ENCODE peak calls at places on chromosomes 13 and 19, in five cellular contexts. V is activated T-helper 1 cell treated with Interleukin-2 at 50 U/mL for 16 hours, M is Kasumi-1, W is germinal center, N is lower leg skin. F is an unnamed sample.
A peak's percentile ranks its signal among the peaks of the same experiment; 100 is the strongest.

GRCh38 chr13:24323036-24323738 is 13.8 kb downstream of the C1QTNF9 start:
- DNase-seq in N (no peak), V (no peak), W (no peak), M (no peak), F (no peak)

GRCh38 chr13:74132768-74133656 is 1.2 kb downstream of the KLF12 start:
- DNase-seq in M (peak; percentile 38), N (no peak), W (peak; percentile 21), V (peak; percentile 9), F (peak; percentile 16)

GRCh38 chr19:33325920-33326319 is 23.6 kb upstream of the CEBPA start:
- DNase-seq in N (peak; percentile 69), M (no peak), W (no peak), V (no peak), F (no peak)

GRCh38 chr19:49746206-49746958 is 16.7 kb downstream of the TSKS start:
- DNase-seq in V (no peak), W (peak; percentile 87), N (no peak), M (no peak), F (no peak)

GRCh38 chr13:106526748-106527488 is 8.5 kb downstream of the EFNB2 start:
- DNase-seq in N (no peak), M (no peak), W (no peak), V (no peak), F (no peak)

GRCh38 chr19:16088351-16088984 is 12.2 kb downstream of the TPM4 start:
- DNase-seq in M (no peak), V (no peak), N (no peak), W (no peak), F (no peak)

GRCh38 chr19:45469835-45470146 is 2.0 kb downstream of the FOSB start:
- DNase-seq in V (no peak), W (no peak), N (no peak), M (peak; percentile 82), F (no peak)

GRCh38 chr19:49469828-49470614 is 4.0 kb upstream of the FLT3LG start:
- DNase-seq in M (peak; percentile 76), V (peak; percentile 63), W (peak; percentile 69), N (no peak), F (no peak)

GRCh38 chr13:99028890-99029289 is 51.0 kb upstream of the DOCK9 start:
- DNase-seq in V (no peak), M (peak; percentile 30), W (peak; percentile 23), N (no peak), F (no peak)

GRCh38 chr13:43686557-43686956 is 100.2 kb downstream of the ENOX1 start:
- DNase-seq in V (no peak), N (peak; percentile 24), W (no peak), M (no peak), F (peak; percentile 80)

GRCh38 chr19:39871886-39872866 is 26.0 kb upstream of the FBL start:
- DNase-seq in V (no peak), N (no peak), M (no peak), W (no peak), F (no peak)

GRCh38 chr13:102582256-102582655 is 14.5 kb upstream of the TPP2 start:
- DNase-seq in V (no peak), W (no peak), M (peak; percentile 6), N (no peak), F (no peak)

GRCh38 chr19:46482645-46483044 is 11.3 kb upstream of the PNMA8A start:
- DNase-seq in N (no peak), M (no peak), V (no peak), W (no peak), F (peak; percentile 75)

GRCh38 chr13:76213423-76213904 is 577.3 kb downstream of the LMO7 start:
- DNase-seq in W (no peak), M (no peak), V (no peak), N (no peak), F (no peak)

GRCh38 chr19:47726467-47726866 is 13.2 kb downstream of the EHD2 start:
- DNase-seq in M (no peak), W (no peak), N (no peak), V (no peak), F (no peak)

GRCh38 chr13:44854264-44855060 is 134.8 kb downstream of the NUFIP1 start:
- DNase-seq in M (no peak), V (no peak), W (no peak), N (no peak), F (no peak)

GRCh38 chr13:98397221-98397620 is 179.7 kb downstream of the STK24 start:
- DNase-seq in N (no peak), M (no peak), W (no peak), V (no peak), F (no peak)

GRCh38 chr19:38134538-38135149 is 89.4 kb downstream of the DPF1 start:
- DNase-seq in W (peak; percentile 51), N (no peak), M (peak; percentile 27), V (no peak), F (peak; percentile 50)

GRCh38 chr13:37753776-37754175 is 115.8 kb downstream of the TRPC4 start:
- DNase-seq in W (no peak), V (no peak), M (no peak), N (no peak), F (no peak)

GRCh38 chr13:76812971-76813691 is 73.1 kb downstream of the KCTD12 start:
- DNase-seq in N (peak; percentile 65), V (no peak), M (no peak), W (no peak), F (no peak)

GRCh38 chr19:45087531-45087930 is 5.4 kb upstream of the PPP1R37 start:
- DNase-seq in V (peak; percentile 42), N (no peak), M (peak; percentile 86), W (no peak), F (no peak)

GRCh38 chr19:24086974-24087595 is at the start of gene ZNF254:
- DNase-seq in N (peak; percentile 95), M (peak; percentile 98), W (peak; percentile 91), V (peak; percentile 48), F (peak; percentile 93)

GRCh38 chr13:113897161-113897560 is 33.3 kb upstream of the GAS6 start:
- DNase-seq in V (no peak), N (peak; percentile 6), W (no peak), M (no peak), F (peak; percentile 93)

GRCh38 chr19:47093841-47094240 is 19.7 kb downstream of the ZC3H4 start:
- DNase-seq in W (no peak), V (no peak), M (no peak), N (no peak), F (no peak)

GRCh38 chr19:10203686-10204085 is 8.9 kb upstream of the DNMT1 start:
- DNase-seq in M (no peak), N (no peak), W (no peak), V (no peak), F (no peak)

GRCh38 chr19:32890841-32891240 is 21.3 kb upstream of the SLC7A9 start:
- DNase-seq in N (no peak), W (no peak), M (no peak), V (no peak), F (no peak)

GRCh38 chr19:8332976-8333770 is 9.9 kb downstream of the KANK3 start:
- DNase-seq in N (no peak), V (no peak), W (no peak), M (no peak), F (no peak)

GRCh38 chr19:18408053-18408476 is 10.6 kb upstream of the LRRC25 start:
- DNase-seq in N (peak; percentile 19), M (peak; percentile 46), W (peak; percentile 64), V (no peak), F (no peak)

GRCh38 chr13:113209880-113210421 is 538 bp downstream of the CUL4A start:
- DNase-seq in M (peak; percentile 59), V (peak; percentile 67), N (peak; percentile 43), W (peak; percentile 69), F (peak; percentile 57)

GRCh38 chr19:56974554-56975207 is 134.2 kb upstream of the PEG3 start:
- DNase-seq in W (no peak), V (no peak), M (no peak), N (no peak), F (no peak)

GRCh38 chr13:23928985-23929384 is 31.7 kb upstream of the C1QTNF9B start:
- DNase-seq in V (no peak), N (no peak), M (no peak), W (no peak), F (peak; percentile 92)

GRCh38 chr13:35512271-35512920 is 35.9 kb upstream of the MAB21L1 start:
- DNase-seq in W (no peak), N (no peak), V (no peak), M (peak; percentile 58), F (peak; percentile 90)

GRCh38 chr19:18014197-18014596 is 6.2 kb downstream of the ARRDC2 start:
- DNase-seq in N (no peak), M (no peak), W (no peak), V (no peak), F (no peak)

GRCh38 chr13:112448621-112449544 is 72.7 kb downstream of the SPACA7 start:
- DNase-seq in W (no peak), V (no peak), M (no peak), N (no peak), F (no peak)

GRCh38 chr13:44298314-44298713 is 75.3 kb upstream of the SERP2 start:
- DNase-seq in M (no peak), W (no peak), N (no peak), V (no peak), F (peak; percentile 89)

GRCh38 chr19:8654591-8655339 is 24.3 kb downstream of the NFILZ start:
- DNase-seq in N (no peak), V (peak; percentile 49), M (peak; percentile 61), W (peak; percentile 75), F (peak; percentile 3)

GRCh38 chr13:98919566-98919965 is 58.3 kb downstream of the DOCK9 start:
- DNase-seq in N (no peak), V (no peak), M (no peak), W (no peak), F (no peak)

GRCh38 chr13:46168341-46168740 is 13.6 kb downstream of the LCP1 start:
- DNase-seq in W (no peak), N (peak; percentile 66), M (peak; percentile 90), V (no peak), F (no peak)

GRCh38 chr13:94917814-94918213 is 205.5 kb upstream of the SOX21 start:
- DNase-seq in W (no peak), M (peak; percentile 30), N (no peak), V (no peak), F (peak; percentile 3)

GRCh38 chr19:3387645-3388589 is 21.5 kb downstream of the NFIC start:
- DNase-seq in V (no peak), M (no peak), N (peak; percentile 70), W (no peak), F (peak; percentile 29)

F was measured in bronchial epithelial cell.